ENCODE peak calls at places on chromosomes 6 and 20, in eight cellular contexts. One of them, this sample, is unnamed.

GRCh38 chr6:20400476-20401402 is 940 bp upstream of the E2F3 start:
- DNase-seq in stimulated activated CD4-positive, alpha-beta T cell treated with anti-CD3 and anti-CD28 coated beads, Interleukin-1b, Interleukin-23, amount 100 ng/mL, for 24 hours: no peak
- DNase-seq in stimulated activated naive CD8-positive, alpha-beta T cell treated with anti-CD3 and anti-CD28 coated beads, Interleukin-15, Interleukin-2, amounts not matched to agents 100 U/mL and 50 U/mL, for 24 hours: peak
- DNase-seq in amniotic epithelial cell: peak
- DNase-seq in NCI-H1694 treated with DMSO at 0.1 percent for 48 hours: peak
- DNase-seq in ecto neural progenitor cell: no peak
- DNase-seq in GM03348: peak
- DNase-seq in PC-3: peak
- DNase-seq in this sample: peak

GRCh38 chr6:38099211-38099610 is 279.7 kb downstream of the ZFAND3 start:
- DNase-seq in stimulated activated CD4-positive, alpha-beta T cell treated with anti-CD3 and anti-CD28 coated beads, Interleukin-1b, Interleukin-23, amount 100 ng/mL, for 24 hours: no peak
- DNase-seq in stimulated activated naive CD8-positive, alpha-beta T cell treated with anti-CD3 and anti-CD28 coated beads, Interleukin-15, Interleukin-2, amounts not matched to agents 100 U/mL and 50 U/mL, for 24 hours: no peak
- DNase-seq in amniotic epithelial cell: no peak
- DNase-seq in NCI-H1694 treated with DMSO at 0.1 percent for 48 hours: no peak
- DNase-seq in ecto neural progenitor cell: no peak
- DNase-seq in GM03348: no peak
- DNase-seq in PC-3: no peak
- DNase-seq in this sample: no peak

GRCh38 chr6:33992191-33992590 is 153.7 kb downstream of the GRM4 start:
- DNase-seq in stimulated activated CD4-positive, alpha-beta T cell treated with anti-CD3 and anti-CD28 coated beads, Interleukin-1b, Interleukin-23, amount 100 ng/mL, for 24 hours: no peak
- DNase-seq in stimulated activated naive CD8-positive, alpha-beta T cell treated with anti-CD3 and anti-CD28 coated beads, Interleukin-15, Interleukin-2, amounts not matched to agents 100 U/mL and 50 U/mL, for 24 hours: no peak
- DNase-seq in amniotic epithelial cell: no peak
- DNase-seq in NCI-H1694 treated with DMSO at 0.1 percent for 48 hours: no peak
- DNase-seq in ecto neural progenitor cell: peak
- DNase-seq in GM03348: no peak
- DNase-seq in PC-3: no peak
- DNase-seq in this sample: no peak

GRCh38 chr6:93021235-93021909 is 398.0 kb downstream of the EPHA7 start:
- DNase-seq in stimulated activated CD4-positive, alpha-beta T cell treated with anti-CD3 and anti-CD28 coated beads, Interleukin-1b, Interleukin-23, amount 100 ng/mL, for 24 hours: no peak
- DNase-seq in stimulated activated naive CD8-positive, alpha-beta T cell treated with anti-CD3 and anti-CD28 coated beads, Interleukin-15, Interleukin-2, amounts not matched to agents 100 U/mL and 50 U/mL, for 24 hours: no peak
- DNase-seq in amniotic epithelial cell: no peak
- DNase-seq in NCI-H1694 treated with DMSO at 0.1 percent for 48 hours: peak
- DNase-seq in ecto neural progenitor cell: no peak
- DNase-seq in GM03348: no peak
- DNase-seq in PC-3: no peak
- DNase-seq in this sample: no peak

GRCh38 chr6:111468329-111469012 is 14.5 kb downstream of the REV3L start:
- DNase-seq in stimulated activated CD4-positive, alpha-beta T cell treated with anti-CD3 and anti-CD28 coated beads, Interleukin-1b, Interleukin-23, amount 100 ng/mL, for 24 hours: no peak
- DNase-seq in stimulated activated naive CD8-positive, alpha-beta T cell treated with anti-CD3 and anti-CD28 coated beads, Interleukin-15, Interleukin-2, amounts not matched to agents 100 U/mL and 50 U/mL, for 24 hours: no peak
- DNase-seq in amniotic epithelial cell: peak
- DNase-seq in NCI-H1694 treated with DMSO at 0.1 percent for 48 hours: no peak
- DNase-seq in ecto neural progenitor cell: no peak
- DNase-seq in GM03348: no peak
- DNase-seq in PC-3: peak
- DNase-seq in this sample: peak

GRCh38 chr6:136562211-136562610 is 12.0 kb upstream of the MAP7 start:
- DNase-seq in stimulated activated CD4-positive, alpha-beta T cell treated with anti-CD3 and anti-CD28 coated beads, Interleukin-1b, Interleukin-23, amount 100 ng/mL, for 24 hours: no peak
- DNase-seq in stimulated activated naive CD8-positive, alpha-beta T cell treated with anti-CD3 and anti-CD28 coated beads, Interleukin-15, Interleukin-2, amounts not matched to agents 100 U/mL and 50 U/mL, for 24 hours: no peak
- DNase-seq in amniotic epithelial cell: no peak
- DNase-seq in NCI-H1694 treated with DMSO at 0.1 percent for 48 hours: no peak
- DNase-seq in ecto neural progenitor cell: no peak
- DNase-seq in GM03348: no peak
- DNase-seq in PC-3: no peak
- DNase-seq in this sample: no peak

GRCh38 chr20:47164076-47164634 is 192.3 kb downstream of the ZMYND8 start:
- DNase-seq in stimulated activated CD4-positive, alpha-beta T cell treated with anti-CD3 and anti-CD28 coated beads, Interleukin-1b, Interleukin-23, amount 100 ng/mL, for 24 hours: no peak
- DNase-seq in stimulated activated naive CD8-positive, alpha-beta T cell treated with anti-CD3 and anti-CD28 coated beads, Interleukin-15, Interleukin-2, amounts not matched to agents 100 U/mL and 50 U/mL, for 24 hours: no peak
- DNase-seq in amniotic epithelial cell: no peak
- DNase-seq in NCI-H1694 treated with DMSO at 0.1 percent for 48 hours: no peak
- DNase-seq in ecto neural progenitor cell: no peak
- DNase-seq in GM03348: no peak
- DNase-seq in PC-3: no peak
- DNase-seq in this sample: peak

GRCh38 chr20:1696521-1697209 is 39.1 kb upstream of the SIRPG start:
- DNase-seq in stimulated activated CD4-positive, alpha-beta T cell treated with anti-CD3 and anti-CD28 coated beads, Interleukin-1b, Interleukin-23, amount 100 ng/mL, for 24 hours: no peak
- DNase-seq in stimulated activated naive CD8-positive, alpha-beta T cell treated with anti-CD3 and anti-CD28 coated beads, Interleukin-15, Interleukin-2, amounts not matched to agents 100 U/mL and 50 U/mL, for 24 hours: no peak
- DNase-seq in amniotic epithelial cell: no peak
- DNase-seq in NCI-H1694 treated with DMSO at 0.1 percent for 48 hours: no peak
- DNase-seq in ecto neural progenitor cell: no peak
- DNase-seq in GM03348: no peak
- DNase-seq in PC-3: no peak
- DNase-seq in this sample: no peak

GRCh38 chr20:58011947-58012610 is 216.4 kb downstream of the ANKRD60 start:
- DNase-seq in stimulated activated CD4-positive, alpha-beta T cell treated with anti-CD3 and anti-CD28 coated beads, Interleukin-1b, Interleukin-23, amount 100 ng/mL, for 24 hours: no peak
- DNase-seq in stimulated activated naive CD8-positive, alpha-beta T cell treated with anti-CD3 and anti-CD28 coated beads, Interleukin-15, Interleukin-2, amounts not matched to agents 100 U/mL and 50 U/mL, for 24 hours: no peak
- DNase-seq in amniotic epithelial cell: no peak
- DNase-seq in NCI-H1694 treated with DMSO at 0.1 percent for 48 hours: no peak
- DNase-seq in ecto neural progenitor cell: no peak
- DNase-seq in GM03348: no peak
- DNase-seq in PC-3: no peak
- DNase-seq in this sample: no peak

GRCh38 chr6:10420546-10421507 is 6.0 kb upstream of the TFAP2A start:
- DNase-seq in stimulated activated CD4-positive, alpha-beta T cell treated with anti-CD3 and anti-CD28 coated beads, Interleukin-1b, Interleukin-23, amount 100 ng/mL, for 24 hours: no peak
- DNase-seq in stimulated activated naive CD8-positive, alpha-beta T cell treated with anti-CD3 and anti-CD28 coated beads, Interleukin-15, Interleukin-2, amounts not matched to agents 100 U/mL and 50 U/mL, for 24 hours: no peak
- DNase-seq in amniotic epithelial cell: no peak
- DNase-seq in NCI-H1694 treated with DMSO at 0.1 percent for 48 hours: no peak
- DNase-seq in ecto neural progenitor cell: peak
- DNase-seq in GM03348: peak
- DNase-seq in PC-3: no peak
- DNase-seq in this sample: no peak

GRCh38 chr6:87102296-87102695 is 7.4 kb upstream of the CGA start:
- DNase-seq in stimulated activated CD4-positive, alpha-beta T cell treated with anti-CD3 and anti-CD28 coated beads, Interleukin-1b, Interleukin-23, amount 100 ng/mL, for 24 hours: no peak
- DNase-seq in stimulated activated naive CD8-positive, alpha-beta T cell treated with anti-CD3 and anti-CD28 coated beads, Interleukin-15, Interleukin-2, amounts not matched to agents 100 U/mL and 50 U/mL, for 24 hours: no peak
- DNase-seq in amniotic epithelial cell: no peak
- DNase-seq in NCI-H1694 treated with DMSO at 0.1 percent for 48 hours: no peak
- DNase-seq in ecto neural progenitor cell: no peak
- DNase-seq in GM03348: no peak
- DNase-seq in PC-3: no peak
- DNase-seq in this sample: no peak

GRCh38 chr6:43219814-43220213 is 9.5 kb downstream of the DNPH1 start:
- DNase-seq in stimulated activated CD4-positive, alpha-beta T cell treated with anti-CD3 and anti-CD28 coated beads, Interleukin-1b, Interleukin-23, amount 100 ng/mL, for 24 hours: no peak
- DNase-seq in stimulated activated naive CD8-positive, alpha-beta T cell treated with anti-CD3 and anti-CD28 coated beads, Interleukin-15, Interleukin-2, amounts not matched to agents 100 U/mL and 50 U/mL, for 24 hours: no peak
- DNase-seq in amniotic epithelial cell: no peak
- DNase-seq in NCI-H1694 treated with DMSO at 0.1 percent for 48 hours: no peak
- DNase-seq in ecto neural progenitor cell: no peak
- DNase-seq in GM03348: no peak
- DNase-seq in PC-3: no peak
- DNase-seq in this sample: no peak

GRCh38 chr6:170405311-170405975 is 98.9 kb downstream of the FAM120B start:
- DNase-seq in stimulated activated CD4-positive, alpha-beta T cell treated with anti-CD3 and anti-CD28 coated beads, Interleukin-1b, Interleukin-23, amount 100 ng/mL, for 24 hours: no peak
- DNase-seq in stimulated activated naive CD8-positive, alpha-beta T cell treated with anti-CD3 and anti-CD28 coated beads, Interleukin-15, Interleukin-2, amounts not matched to agents 100 U/mL and 50 U/mL, for 24 hours: no peak
- DNase-seq in amniotic epithelial cell: peak
- DNase-seq in NCI-H1694 treated with DMSO at 0.1 percent for 48 hours: no peak
- DNase-seq in ecto neural progenitor cell: no peak
- DNase-seq in GM03348: peak
- DNase-seq in PC-3: peak
- DNase-seq in this sample: no peak

GRCh38 chr6:1987640-1988039 is 257.8 kb downstream of the GMDS start:
- DNase-seq in stimulated activated CD4-positive, alpha-beta T cell treated with anti-CD3 and anti-CD28 coated beads, Interleukin-1b, Interleukin-23, amount 100 ng/mL, for 24 hours: no peak
- DNase-seq in stimulated activated naive CD8-positive, alpha-beta T cell treated with anti-CD3 and anti-CD28 coated beads, Interleukin-15, Interleukin-2, amounts not matched to agents 100 U/mL and 50 U/mL, for 24 hours: no peak
- DNase-seq in amniotic epithelial cell: peak
- DNase-seq in NCI-H1694 treated with DMSO at 0.1 percent for 48 hours: no peak
- DNase-seq in ecto neural progenitor cell: no peak
- DNase-seq in GM03348: no peak
- DNase-seq in PC-3: peak
- DNase-seq in this sample: no peak

GRCh38 chr6:2970034-2970685 is 1.2 kb downstream of the SERPINB6 start:
- DNase-seq in stimulated activated CD4-positive, alpha-beta T cell treated with anti-CD3 and anti-CD28 coated beads, Interleukin-1b, Interleukin-23, amount 100 ng/mL, for 24 hours: no peak
- DNase-seq in stimulated activated naive CD8-positive, alpha-beta T cell treated with anti-CD3 and anti-CD28 coated beads, Interleukin-15, Interleukin-2, amounts not matched to agents 100 U/mL and 50 U/mL, for 24 hours: peak
- DNase-seq in amniotic epithelial cell: peak
- DNase-seq in NCI-H1694 treated with DMSO at 0.1 percent for 48 hours: no peak
- DNase-seq in ecto neural progenitor cell: peak
- DNase-seq in GM03348: no peak
- DNase-seq in PC-3: no peak
- DNase-seq in this sample: no peak

GRCh38 chr20:62733891-62734290 is 25.3 kb downstream of the NTSR1 start:
- DNase-seq in stimulated activated CD4-positive, alpha-beta T cell treated with anti-CD3 and anti-CD28 coated beads, Interleukin-1b, Interleukin-23, amount 100 ng/mL, for 24 hours: no peak
- DNase-seq in stimulated activated naive CD8-positive, alpha-beta T cell treated with anti-CD3 and anti-CD28 coated beads, Interleukin-15, Interleukin-2, amounts not matched to agents 100 U/mL and 50 U/mL, for 24 hours: no peak
- DNase-seq in amniotic epithelial cell: no peak
- DNase-seq in NCI-H1694 treated with DMSO at 0.1 percent for 48 hours: no peak
- DNase-seq in ecto neural progenitor cell: no peak
- DNase-seq in GM03348: no peak
- DNase-seq in PC-3: no peak
- DNase-seq in this sample: peak

GRCh38 chr6:167046861-167047495 is 47.8 kb downstream of the CEP43 start:
- DNase-seq in stimulated activated CD4-positive, alpha-beta T cell treated with anti-CD3 and anti-CD28 coated beads, Interleukin-1b, Interleukin-23, amount 100 ng/mL, for 24 hours: no peak
- DNase-seq in stimulated activated naive CD8-positive, alpha-beta T cell treated with anti-CD3 and anti-CD28 coated beads, Interleukin-15, Interleukin-2, amounts not matched to agents 100 U/mL and 50 U/mL, for 24 hours: no peak
- DNase-seq in amniotic epithelial cell: no peak
- DNase-seq in NCI-H1694 treated with DMSO at 0.1 percent for 48 hours: no peak
- DNase-seq in ecto neural progenitor cell: no peak
- DNase-seq in GM03348: no peak
- DNase-seq in PC-3: no peak
- DNase-seq in this sample: no peak

GRCh38 chr6:168582581-168582981 is 141.6 kb downstream of the SMOC2 start:
- DNase-seq in stimulated activated CD4-positive, alpha-beta T cell treated with anti-CD3 and anti-CD28 coated beads, Interleukin-1b, Interleukin-23, amount 100 ng/mL, for 24 hours: no peak
- DNase-seq in stimulated activated naive CD8-positive, alpha-beta T cell treated with anti-CD3 and anti-CD28 coated beads, Interleukin-15, Interleukin-2, amounts not matched to agents 100 U/mL and 50 U/mL, for 24 hours: no peak
- DNase-seq in amniotic epithelial cell: no peak
- DNase-seq in NCI-H1694 treated with DMSO at 0.1 percent for 48 hours: no peak
- DNase-seq in ecto neural progenitor cell: no peak
- DNase-seq in GM03348: no peak
- DNase-seq in PC-3: no peak
- DNase-seq in this sample: no peak

GRCh38 chr6:148874698-148875293 is 128.0 kb downstream of the UST start:
- DNase-seq in stimulated activated CD4-positive, alpha-beta T cell treated with anti-CD3 and anti-CD28 coated beads, Interleukin-1b, Interleukin-23, amount 100 ng/mL, for 24 hours: no peak
- DNase-seq in stimulated activated naive CD8-positive, alpha-beta T cell treated with anti-CD3 and anti-CD28 coated beads, Interleukin-15, Interleukin-2, amounts not matched to agents 100 U/mL and 50 U/mL, for 24 hours: no peak
- DNase-seq in amniotic epithelial cell: no peak
- DNase-seq in NCI-H1694 treated with DMSO at 0.1 percent for 48 hours: no peak
- DNase-seq in ecto neural progenitor cell: no peak
- DNase-seq in GM03348: no peak
- DNase-seq in PC-3: no peak
- DNase-seq in this sample: no peak

GRCh38 chr20:18481596-18481995 is 14.4 kb downstream of the POLR3F start:
- DNase-seq in stimulated activated CD4-positive, alpha-beta T cell treated with anti-CD3 and anti-CD28 coated beads, Interleukin-1b, Interleukin-23, amount 100 ng/mL, for 24 hours: no peak
- DNase-seq in stimulated activated naive CD8-positive, alpha-beta T cell treated with anti-CD3 and anti-CD28 coated beads, Interleukin-15, Interleukin-2, amounts not matched to agents 100 U/mL and 50 U/mL, for 24 hours: no peak
- DNase-seq in amniotic epithelial cell: no peak
- DNase-seq in NCI-H1694 treated with DMSO at 0.1 percent for 48 hours: no peak
- DNase-seq in ecto neural progenitor cell: no peak
- DNase-seq in GM03348: no peak
- DNase-seq in PC-3: no peak
- DNase-seq in this sample: no peak

GRCh38 chr6:31350551-31350950 is 6.4 kb downstream of the HLA-B start:
- DNase-seq in stimulated activated CD4-positive, alpha-beta T cell treated with anti-CD3 and anti-CD28 coated beads, Interleukin-1b, Interleukin-23, amount 100 ng/mL, for 24 hours: no peak
- DNase-seq in stimulated activated naive CD8-positive, alpha-beta T cell treated with anti-CD3 and anti-CD28 coated beads, Interleukin-15, Interleukin-2, amounts not matched to agents 100 U/mL and 50 U/mL, for 24 hours: no peak
- DNase-seq in amniotic epithelial cell: no peak
- DNase-seq in NCI-H1694 treated with DMSO at 0.1 percent for 48 hours: no peak
- DNase-seq in ecto neural progenitor cell: no peak
- DNase-seq in GM03348: no peak
- DNase-seq in PC-3: no peak
- DNase-seq in this sample: no peak